ENCODE peak calls at places on chromosomes 11 and 22, in nine cellular contexts. E is tibial nerve; T is nucleus accumbens; U is progenitor cell of endocrine pancreas; M is HFFc6; K is putamen; Z is CD4-positive, alpha-beta memory T cell; Y is NCI-H1436; W is pons. C is an unnamed sample.

GRCh38 chr11:4626207-4627105 is 10.8 kb upstream of the OR51D1 start:
- DNase-seq in E (peak), Z (no peak), U (peak), M (peak), Y (peak), T (no peak), K (peak), W (peak), C (no peak)

GRCh38 chr11:58525037-58525614 is 17.2 kb upstream of the OR5B21 start:
- DNase-seq in U (no peak), T (no peak), W (peak), Y (no peak), M (no peak), Z (peak), E (no peak), K (peak), C (no peak)

GRCh38 chr11:2342981-2343380 is 34.1 kb upstream of the CD81 start:
- DNase-seq in E (peak), Z (no peak), U (no peak), K (no peak), W (peak), M (no peak), T (no peak), Y (no peak), C (no peak)

GRCh38 chr11:47057374-47057773 is 119.3 kb downstream of the ARFGAP2 start:
- DNase-seq in U (no peak), Y (no peak), E (no peak), M (no peak), W (no peak), K (no peak), T (no peak), Z (no peak), C (no peak)

GRCh38 chr11:108500721-108501120 is 2.5 kb upstream of the POGLUT3 start:
- DNase-seq in E (no peak), Y (no peak), U (no peak), Z (no peak), K (no peak), M (no peak), T (no peak), W (no peak), C (no peak)

GRCh38 chr22:38177926-38178604 is 3.6 kb downstream of the PLA2G6 start:
- DNase-seq in E (peak), Z (no peak), W (peak), T (peak), U (no peak), K (no peak), Y (no peak), M (peak), C (peak)

GRCh38 chr22:23272371-23272770 is 92.1 kb downstream of the BCR start:
- DNase-seq in Y (no peak), U (no peak), T (no peak), Z (no peak), E (no peak), W (no peak), M (no peak), K (no peak), C (no peak)

GRCh38 chr22:45638834-45639746 is 32.5 kb upstream of the ATXN10 start:
- DNase-seq in W (no peak), E (peak), T (no peak), U (no peak), Z (no peak), K (no peak), M (peak), Y (no peak), C (no peak)

GRCh38 chr22:22870577-22871398 is 16.8 kb upstream of the IGLL5 start:
- DNase-seq in Z (no peak), U (no peak), K (no peak), W (no peak), Y (no peak), E (no peak), T (no peak), M (no peak), C (no peak)

C was measured in C1 segment of cervical spinal cord.